ENCODE peak calls at places on chromosomes 5 and 9, in ten cellular contexts. B is tibial artery, E is AG09309, K is right lobe of liver, X is body of pancreas, S is prostate gland, M is OCI-LY7, J is cardiac fibroblast, D is BJ, P is adrenal gland. A is an unnamed sample.

GRCh38 chr9:119398350-119398749 is 29.1 kb upstream of the BRINP1 start:
- DNase-seq in B (no peak), E (no peak), K (no peak), X (no peak), S (no peak), M (no peak), J (no peak), D (no peak), P (no peak), A (no peak)

GRCh38 chr5:177510567-177511053 is 984 bp upstream of the DOK3 start:
- DNase-seq in B (no peak), E (no peak), K (no peak), X (no peak), S (no peak), M (peak), J (no peak), D (no peak), P (no peak), A (no peak)

GRCh38 chr5:39328731-39329130 is 35.6 kb downstream of the C9 start:
- DNase-seq in B (no peak), E (no peak), K (no peak), X (no peak), S (no peak), M (no peak), J (peak), D (no peak), P (no peak), A (no peak)

GRCh38 chr5:158967566-158967965 is 132.2 kb downstream of the EBF1 start:
- DNase-seq in B (no peak), E (no peak), K (no peak), X (no peak), S (no peak), M (no peak), J (peak), D (peak), P (no peak), A (peak)

GRCh38 chr5:42858031-42858643 is 46.4 kb upstream of the SELENOP start:
- DNase-seq in B (no peak), E (no peak), K (no peak), X (no peak), S (peak), M (no peak), J (peak), D (no peak), P (no peak), A (no peak)

GRCh38 chr5:148729182-148729581 is 74.9 kb upstream of the HTR4 start:
- DNase-seq in B (no peak), E (no peak), K (no peak), X (no peak), S (no peak), M (no peak), J (peak), D (no peak), P (no peak), A (no peak)

GRCh38 chr5:121762416-121762815 is 89.3 kb upstream of the FTMT start:
- DNase-seq in B (no peak), E (no peak), K (no peak), X (no peak), S (no peak), M (no peak), J (no peak), D (no peak), P (no peak), A (no peak)

GRCh38 chr5:169906745-169907649 is 73.3 kb downstream of the INSYN2B start:
- DNase-seq in B (no peak), E (no peak), K (no peak), X (no peak), S (no peak), M (no peak), J (peak), D (no peak), P (no peak), A (no peak)

GRCh38 chr5:93192107-93192506 is 388.9 kb downstream of the NR2F1-AS1 start:
- DNase-seq in B (no peak), E (peak), K (no peak), X (no peak), S (no peak), M (no peak), J (peak), D (peak), P (no peak), A (peak)

GRCh38 chr5:91000743-91001142 is 382.4 kb downstream of the ARRDC3 start:
- DNase-seq in B (no peak), E (no peak), K (no peak), X (no peak), S (no peak), M (no peak), J (no peak), D (no peak), P (no peak), A (no peak)

GRCh38 chr9:133888048-133888778 is 103.9 kb downstream of the VAV2 start:
- DNase-seq in B (no peak), E (no peak), K (peak), X (no peak), S (no peak), M (no peak), J (no peak), D (no peak), P (peak), A (no peak)

DNA sequence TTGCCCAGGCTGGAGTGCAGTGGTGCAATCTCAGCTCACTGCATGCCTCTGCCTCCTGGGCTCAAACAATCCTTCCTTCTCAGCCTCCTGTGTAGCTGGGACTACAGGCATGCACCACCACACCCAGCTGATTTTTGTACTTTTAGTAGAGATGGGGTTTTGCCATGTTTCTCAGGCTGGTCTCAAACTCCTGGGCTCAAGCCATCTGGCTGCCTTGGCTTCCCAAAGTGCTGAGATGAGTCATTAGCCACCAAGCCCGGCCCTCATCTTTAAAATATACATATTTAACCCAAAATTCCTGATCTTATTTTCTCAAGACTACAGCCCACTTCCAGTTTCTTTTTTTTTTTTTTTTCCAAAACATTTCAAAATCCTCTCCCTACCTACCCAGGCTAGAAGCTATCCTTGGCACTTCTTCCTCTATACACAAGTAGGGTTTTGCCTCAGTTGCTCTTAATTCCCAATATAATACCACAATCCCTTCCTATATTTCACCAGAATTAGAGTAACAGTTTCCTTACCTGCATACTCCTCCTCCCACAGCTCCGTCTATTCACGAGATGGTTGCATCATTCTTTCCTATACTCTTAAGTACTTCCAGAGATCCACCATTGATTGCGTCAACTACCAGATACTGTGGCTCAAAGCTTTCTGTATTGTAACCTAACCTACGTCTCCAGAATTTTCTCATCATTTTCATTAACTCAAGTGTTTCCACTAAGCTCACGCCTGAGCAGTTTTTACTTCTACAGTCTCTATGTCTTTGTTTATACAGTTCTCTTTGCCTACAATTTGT is 31.5 kb upstream of the MINAR2 start:
- DNase-seq in B (no peak), E (no peak), K (no peak), X (no peak), S (no peak), M (no peak), J (no peak), D (no peak), P (no peak), A (no peak)
- H3K4me3 ChIP-seq in B (no peak), E (no peak), K (no peak), X (no peak), S (no peak), M (no peak), J (no peak), D (no peak), P (no peak), A (no peak)

GRCh38 chr9:23820731-23821399 is 5.2 kb downstream of the ELAVL2 start:
- DNase-seq in B (no peak), E (no peak), K (no peak), X (no peak), S (no peak), M (no peak), J (no peak), D (no peak), P (no peak), A (no peak)
- TF ChIP-seq CTCF in B (no peak), E (no peak), K (no peak), X (no peak), S (no peak), M (no peak), J (no peak), D (no peak), P (no peak), A (no peak)

DNA sequence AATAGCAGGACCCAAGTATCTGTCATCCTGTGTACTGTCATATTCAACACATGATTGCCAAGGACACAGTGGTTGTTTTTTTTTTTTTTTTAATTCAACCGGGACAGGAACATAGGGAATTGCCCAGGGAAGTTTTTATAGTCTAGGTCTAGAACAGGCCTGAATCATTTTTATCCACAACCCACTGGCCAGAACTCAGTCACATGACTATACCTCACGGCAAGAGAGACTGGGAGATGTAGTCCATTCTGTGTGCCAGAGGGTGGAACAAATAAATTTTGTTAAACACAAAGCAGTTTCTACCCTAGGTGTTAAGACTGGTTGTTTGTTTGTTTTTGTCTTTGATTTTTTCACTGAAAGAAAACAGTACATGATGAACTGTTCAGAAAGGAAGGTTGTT is 105.8 kb upstream of the SMARCA2 start:
- DNase-seq in B (no peak), E (no peak), K (no peak), X (no peak), S (no peak), M (no peak), J (no peak), D (no peak), P (no peak), A (no peak)
- H3K4me3 ChIP-seq in B (no peak), E (no peak), K (no peak), X (no peak), S (no peak), M (no peak), J (no peak), D (no peak), P (no peak), A (no peak)

GRCh38 chr5:164472150-164472549 is 966.7 kb downstream of the MAT2B start:
- DNase-seq in B (no peak), E (no peak), K (no peak), X (no peak), S (no peak), M (no peak), J (no peak), D (no peak), P (no peak), A (no peak)

GRCh38 chr5:164481270-164481669 is 975.9 kb downstream of the MAT2B start:
- DNase-seq in B (no peak), E (no peak), K (no peak), X (no peak), S (no peak), M (no peak), J (no peak), D (no peak), P (no peak), A (no peak)

DNA sequence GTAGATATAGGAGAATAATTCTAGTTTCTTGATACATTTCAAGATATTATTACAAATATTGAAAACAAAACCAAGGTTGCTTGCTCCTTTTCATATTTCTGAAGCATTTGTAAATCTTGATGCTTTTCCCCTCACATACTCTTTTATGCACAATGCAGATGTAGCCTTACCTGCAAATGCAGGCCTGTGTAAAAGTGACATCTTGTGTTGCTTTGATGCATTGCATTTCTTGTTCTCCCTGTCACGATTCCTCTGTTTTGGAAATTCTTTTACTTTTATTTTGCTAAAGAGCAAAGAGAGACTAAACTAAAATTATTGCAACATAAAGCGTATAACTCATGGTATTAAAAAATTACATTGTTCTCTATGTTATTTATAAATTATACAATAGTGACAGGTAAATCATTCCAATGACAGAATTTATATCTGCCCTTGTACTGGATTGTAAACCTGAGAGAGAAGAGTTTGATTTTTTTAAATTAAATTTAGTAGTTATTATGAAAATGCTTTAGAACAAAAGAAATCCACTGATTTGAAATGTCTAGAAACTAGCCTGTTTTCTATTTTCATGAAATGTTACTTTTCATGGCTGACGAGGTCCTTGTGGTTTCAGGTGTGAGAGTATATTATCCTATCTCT is 970.0 kb downstream of the MAT2B start:
- DNase-seq in B (no peak), E (no peak), K (no peak), X (no peak), S (no peak), M (peak), J (peak), D (no peak), P (no peak), A (peak)
- TF ChIP-seq CTCF in B (no peak), E (peak), K (peak), X (peak), S (peak), M (peak), J (peak), D (peak), P (no peak), A (peak)

GRCh38 chr9:110128664-110129329 is 79.2 kb downstream of the C9orf152 start:
- DNase-seq in B (no peak), E (no peak), K (no peak), X (no peak), S (no peak), M (peak), J (peak), D (no peak), P (no peak), A (no peak)
- H3K4me3 ChIP-seq in B (peak), E (no peak), K (no peak), X (no peak), S (no peak), M (peak), J (peak), D (no peak), P (no peak), A (peak)

DNA sequence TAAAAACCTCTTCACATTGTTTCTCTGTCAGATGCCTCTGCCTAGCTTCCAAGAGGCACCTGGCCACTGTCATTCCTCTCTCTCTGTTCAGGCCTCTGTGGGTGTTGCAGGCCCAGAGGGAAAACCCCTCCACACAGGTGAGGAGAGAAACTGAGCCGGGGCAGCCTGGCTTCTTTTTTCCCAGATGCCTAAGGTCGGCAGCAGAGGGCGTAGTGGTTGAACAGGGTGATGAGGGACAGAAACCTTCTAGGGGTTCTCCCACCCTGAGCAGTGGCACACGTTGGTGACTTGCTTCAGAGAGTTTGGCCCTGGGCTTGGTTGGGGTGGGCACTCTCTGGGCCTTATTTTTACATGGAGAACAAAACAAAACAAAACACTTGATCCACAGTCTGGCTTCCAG is 12.2 kb downstream of the IL9 start:
- DNase-seq in B (no peak), E (no peak), K (no peak), X (no peak), S (no peak), M (peak), J (no peak), D (no peak), P (no peak), A (no peak)
- TF ChIP-seq CTCF in B (no peak), E (no peak), K (no peak), X (no peak), S (no peak), M (peak), J (peak), D (peak), P (no peak), A (peak)